ENCODE peak calls at places on chromosomes 13 and 19, in eight cellular contexts. One of them, this sample, is unnamed.

GRCh38 chr19:13961826-13962737 is 9.8 kb downstream of the DCAF15 start:
- DNase-seq in stomach: no peak
- DNase-seq in progenitor cell of endocrine pancreas: no peak
- DNase-seq in ascending aorta: no peak
- DNase-seq in lower leg skin: no peak
- DNase-seq in astrocyte of the spinal cord: no peak
- DNase-seq in heart right ventricle: no peak
- DNase-seq in cardiac muscle cell: peak
- DNase-seq in this sample: no peak

GRCh38 chr13:100440756-100441421 is 147.7 kb downstream of the GGACT start:
- DNase-seq in progenitor cell of endocrine pancreas: no peak
- DNase-seq in astrocyte of the spinal cord: peak
- DNase-seq in lower leg skin: no peak
- DNase-seq in stomach: no peak
- DNase-seq in cardiac muscle cell: peak
- DNase-seq in ascending aorta: no peak
- DNase-seq in heart right ventricle: no peak
- DNase-seq in this sample: no peak

GRCh38 chr13:96431044-96431581 is 341.2 kb downstream of the HS6ST3 start:
- DNase-seq in astrocyte of the spinal cord: no peak
- DNase-seq in stomach: no peak
- DNase-seq in heart right ventricle: no peak
- DNase-seq in ascending aorta: no peak
- DNase-seq in cardiac muscle cell: no peak
- DNase-seq in progenitor cell of endocrine pancreas: no peak
- DNase-seq in lower leg skin: no peak
- DNase-seq in this sample: no peak

GRCh38 chr19:28554321-28555091 is 658.4 kb downstream of the UQCRFS1 start:
- DNase-seq in progenitor cell of endocrine pancreas: no peak
- DNase-seq in ascending aorta: no peak
- DNase-seq in astrocyte of the spinal cord: no peak
- DNase-seq in cardiac muscle cell: no peak
- DNase-seq in heart right ventricle: no peak
- DNase-seq in stomach: no peak
- DNase-seq in lower leg skin: no peak
- DNase-seq in this sample: no peak

GRCh38 chr19:15869109-15869555 is 28.7 kb downstream of the CYP4F2 start:
- DNase-seq in stomach: peak
- DNase-seq in progenitor cell of endocrine pancreas: no peak
- DNase-seq in cardiac muscle cell: peak
- DNase-seq in ascending aorta: peak
- DNase-seq in lower leg skin: peak
- DNase-seq in heart right ventricle: peak
- DNase-seq in astrocyte of the spinal cord: no peak
- DNase-seq in this sample: no peak

GRCh38 chr13:91036886-91037285 is 310.6 kb upstream of the MIR17HG start:
- DNase-seq in stomach: no peak
- DNase-seq in ascending aorta: no peak
- DNase-seq in lower leg skin: no peak
- DNase-seq in astrocyte of the spinal cord: no peak
- DNase-seq in progenitor cell of endocrine pancreas: no peak
- DNase-seq in heart right ventricle: no peak
- DNase-seq in cardiac muscle cell: no peak
- DNase-seq in this sample: no peak

GRCh38 chr13:40980466-40980865 is 38.6 kb downstream of the ELF1 start:
- DNase-seq in cardiac muscle cell: no peak
- DNase-seq in heart right ventricle: no peak
- DNase-seq in progenitor cell of endocrine pancreas: no peak
- DNase-seq in ascending aorta: no peak
- DNase-seq in lower leg skin: no peak
- DNase-seq in stomach: no peak
- DNase-seq in astrocyte of the spinal cord: no peak
- DNase-seq in this sample: no peak

GRCh38 chr19:34096020-34096915 is 76.0 kb upstream of the LSM14A start:
- DNase-seq in cardiac muscle cell: peak
- DNase-seq in lower leg skin: no peak
- DNase-seq in astrocyte of the spinal cord: peak
- DNase-seq in heart right ventricle: peak
- DNase-seq in progenitor cell of endocrine pancreas: no peak
- DNase-seq in stomach: no peak
- DNase-seq in ascending aorta: no peak
- DNase-seq in this sample: no peak

GRCh38 chr19:15425321-15425950 is 6.6 kb upstream of the AKAP8L start:
- DNase-seq in stomach: no peak
- DNase-seq in ascending aorta: no peak
- DNase-seq in heart right ventricle: no peak
- DNase-seq in progenitor cell of endocrine pancreas: no peak
- DNase-seq in lower leg skin: no peak
- DNase-seq in cardiac muscle cell: no peak
- DNase-seq in astrocyte of the spinal cord: no peak
- DNase-seq in this sample: no peak

GRCh38 chr19:10887616-10888367 is 16.4 kb downstream of the CARM1 start:
- DNase-seq in astrocyte of the spinal cord: no peak
- DNase-seq in heart right ventricle: no peak
- DNase-seq in stomach: no peak
- DNase-seq in lower leg skin: no peak
- DNase-seq in progenitor cell of endocrine pancreas: no peak
- DNase-seq in ascending aorta: no peak
- DNase-seq in cardiac muscle cell: no peak
- DNase-seq in this sample: no peak

GRCh38 chr13:102487330-102487729 is 85.5 kb upstream of the FGF14 start:
- DNase-seq in lower leg skin: no peak
- DNase-seq in stomach: no peak
- DNase-seq in ascending aorta: no peak
- DNase-seq in astrocyte of the spinal cord: no peak
- DNase-seq in progenitor cell of endocrine pancreas: no peak
- DNase-seq in cardiac muscle cell: no peak
- DNase-seq in heart right ventricle: no peak
- DNase-seq in this sample: no peak

GRCh38 chr19:54572696-54573311 is 786 bp upstream of the LILRA2 start:
- DNase-seq in progenitor cell of endocrine pancreas: no peak
- DNase-seq in cardiac muscle cell: no peak
- DNase-seq in lower leg skin: no peak
- DNase-seq in stomach: no peak
- DNase-seq in heart right ventricle: no peak
- DNase-seq in ascending aorta: no peak
- DNase-seq in astrocyte of the spinal cord: no peak
- DNase-seq in this sample: peak

GRCh38 chr13:111503905-111504695 is 183.7 kb downstream of the TEX29 start:
- DNase-seq in ascending aorta: no peak
- DNase-seq in heart right ventricle: no peak
- DNase-seq in cardiac muscle cell: no peak
- DNase-seq in progenitor cell of endocrine pancreas: no peak
- DNase-seq in lower leg skin: peak
- DNase-seq in stomach: peak
- DNase-seq in astrocyte of the spinal cord: no peak
- DNase-seq in this sample: no peak

GRCh38 chr19:31676271-31677004 is 327.2 kb upstream of the TSHZ3 start:
- DNase-seq in stomach: no peak
- DNase-seq in astrocyte of the spinal cord: no peak
- DNase-seq in progenitor cell of endocrine pancreas: no peak
- DNase-seq in lower leg skin: no peak
- DNase-seq in cardiac muscle cell: peak
- DNase-seq in ascending aorta: no peak
- DNase-seq in heart right ventricle: no peak
- DNase-seq in this sample: no peak

GRCh38 chr13:97921146-97921776 is 32.2 kb upstream of the IPO5 start:
- DNase-seq in heart right ventricle: no peak
- DNase-seq in stomach: no peak
- DNase-seq in lower leg skin: no peak
- DNase-seq in cardiac muscle cell: peak
- DNase-seq in astrocyte of the spinal cord: peak
- DNase-seq in ascending aorta: no peak
- DNase-seq in progenitor cell of endocrine pancreas: no peak
- DNase-seq in this sample: no peak

GRCh38 chr13:98910501-98910951 is 67.3 kb downstream of the DOCK9 start:
- DNase-seq in ascending aorta: no peak
- DNase-seq in heart right ventricle: peak
- DNase-seq in progenitor cell of endocrine pancreas: no peak
- DNase-seq in astrocyte of the spinal cord: peak
- DNase-seq in lower leg skin: no peak
- DNase-seq in cardiac muscle cell: peak
- DNase-seq in stomach: no peak
- DNase-seq in this sample: no peak

GRCh38 chr19:18995804-18996241 is 37.5 kb downstream of the SUGP2 start:
- DNase-seq in cardiac muscle cell: peak
- DNase-seq in heart right ventricle: peak
- DNase-seq in ascending aorta: no peak
- DNase-seq in lower leg skin: no peak
- DNase-seq in astrocyte of the spinal cord: peak
- DNase-seq in stomach: peak
- DNase-seq in progenitor cell of endocrine pancreas: no peak
- DNase-seq in this sample: no peak

GRCh38 chr13:111186305-111186930 is 71.3 kb downstream of the ARHGEF7 start:
- DNase-seq in progenitor cell of endocrine pancreas: no peak
- DNase-seq in ascending aorta: no peak
- DNase-seq in lower leg skin: no peak
- DNase-seq in heart right ventricle: no peak
- DNase-seq in stomach: no peak
- DNase-seq in astrocyte of the spinal cord: no peak
- DNase-seq in cardiac muscle cell: no peak
- DNase-seq in this sample: no peak

GRCh38 chr19:28185646-28186045 is 1027.3 kb downstream of the UQCRFS1 start:
- DNase-seq in astrocyte of the spinal cord: no peak
- DNase-seq in ascending aorta: no peak
- DNase-seq in stomach: no peak
- DNase-seq in heart right ventricle: no peak
- DNase-seq in progenitor cell of endocrine pancreas: no peak
- DNase-seq in cardiac muscle cell: no peak
- DNase-seq in lower leg skin: no peak
- DNase-seq in this sample: no peak

GRCh38 chr19:17951151-17952040 is 15.5 kb upstream of the KCNN1 start:
- DNase-seq in cardiac muscle cell: no peak
- DNase-seq in ascending aorta: no peak
- DNase-seq in astrocyte of the spinal cord: no peak
- DNase-seq in lower leg skin: no peak
- DNase-seq in stomach: no peak
- DNase-seq in progenitor cell of endocrine pancreas: no peak
- DNase-seq in heart right ventricle: no peak
- DNase-seq in this sample: peak

DNA sequence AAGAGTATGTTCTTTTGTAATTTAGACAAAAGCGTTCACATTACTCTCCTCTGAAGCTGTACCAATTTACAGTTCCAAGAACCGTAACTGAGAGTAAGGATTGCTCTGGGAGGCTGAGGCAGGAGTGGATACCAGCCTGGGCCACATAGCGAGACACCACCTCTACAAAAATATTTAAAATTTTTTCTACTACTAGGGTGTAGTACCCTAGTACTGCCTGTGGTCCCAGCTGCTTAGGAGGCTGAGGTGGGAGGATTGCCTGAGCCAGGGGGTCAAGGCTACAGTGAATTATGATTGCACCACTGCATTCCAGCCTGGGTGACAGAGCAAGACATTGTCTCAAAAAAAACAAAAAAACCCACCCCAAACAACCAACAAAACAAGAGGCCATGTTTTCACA is 12.1 kb upstream of the CYP2A6 start:
- DNase-seq in astrocyte of the spinal cord: no peak
- DNase-seq in stomach: no peak
- DNase-seq in ascending aorta: no peak
- DNase-seq in lower leg skin: no peak
- DNase-seq in progenitor cell of endocrine pancreas: no peak
- DNase-seq in cardiac muscle cell: no peak
- DNase-seq in heart right ventricle: no peak
- DNase-seq in this sample: no peak
- TF ChIP-seq CTCF in astrocyte of the spinal cord: no peak
- TF ChIP-seq CTCF in stomach: no peak
- TF ChIP-seq CTCF in ascending aorta: no peak
- TF ChIP-seq CTCF in lower leg skin: no peak
- TF ChIP-seq CTCF in progenitor cell of endocrine pancreas: no peak
- TF ChIP-seq CTCF in cardiac muscle cell: no peak
- TF ChIP-seq CTCF in heart right ventricle: no peak
- TF ChIP-seq CTCF in this sample: no peak

DNA sequence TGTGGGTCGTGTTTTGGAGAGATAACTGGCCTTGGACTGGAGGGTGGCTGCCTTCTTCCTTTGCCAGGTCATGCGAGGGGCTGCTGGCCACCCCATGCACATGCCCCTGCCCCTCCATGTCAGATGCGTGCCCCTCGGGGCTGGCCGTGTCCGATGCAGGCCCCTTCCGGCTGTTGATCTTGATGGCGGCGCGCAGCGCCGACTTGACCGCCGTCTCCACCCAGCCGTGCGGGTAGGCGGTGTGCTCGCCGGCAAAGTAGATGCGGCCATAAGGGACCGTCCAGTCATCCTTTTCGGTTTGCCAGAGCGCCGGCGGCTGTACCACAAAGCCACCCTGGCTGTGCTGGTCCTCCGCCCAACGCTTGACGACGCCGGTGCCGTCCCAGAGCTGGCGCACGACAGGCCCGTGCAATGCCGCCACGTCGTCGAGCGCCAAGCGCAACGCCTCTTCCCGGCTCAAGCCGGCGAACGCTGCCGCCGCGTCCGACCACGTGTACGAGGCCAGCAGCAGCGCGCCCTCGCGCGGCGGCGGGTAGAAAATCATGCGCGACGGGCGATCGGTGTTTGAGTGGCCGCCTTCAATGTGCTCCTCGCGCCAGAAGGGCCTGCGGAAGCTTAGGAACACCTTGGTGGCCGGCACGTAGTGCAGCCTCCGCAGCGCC is 6.9 kb downstream of the IL4I1 start:
- DNase-seq in astrocyte of the spinal cord: peak
- DNase-seq in stomach: peak
- DNase-seq in heart right ventricle: peak
- DNase-seq in cardiac muscle cell: peak
- DNase-seq in progenitor cell of endocrine pancreas: peak
- DNase-seq in ascending aorta: peak
- DNase-seq in lower leg skin: no peak
- DNase-seq in this sample: peak
- TF ChIP-seq CTCF in astrocyte of the spinal cord: peak
- TF ChIP-seq CTCF in stomach: no peak
- TF ChIP-seq CTCF in heart right ventricle: peak
- TF ChIP-seq CTCF in cardiac muscle cell: peak
- TF ChIP-seq CTCF in progenitor cell of endocrine pancreas: peak
- TF ChIP-seq CTCF in ascending aorta: peak
- TF ChIP-seq CTCF in lower leg skin: no peak
- TF ChIP-seq CTCF in this sample: peak

GRCh38 chr19:48738557-48739399 is 1.6 kb downstream of the RASIP1 start:
- DNase-seq in astrocyte of the spinal cord: peak
- DNase-seq in progenitor cell of endocrine pancreas: peak
- DNase-seq in cardiac muscle cell: peak
- DNase-seq in stomach: peak
- DNase-seq in lower leg skin: peak
- DNase-seq in ascending aorta: peak
- DNase-seq in heart right ventricle: peak
- DNase-seq in this sample: peak
- TF ChIP-seq CTCF in astrocyte of the spinal cord: peak
- TF ChIP-seq CTCF in progenitor cell of endocrine pancreas: peak
- TF ChIP-seq CTCF in cardiac muscle cell: peak
- TF ChIP-seq CTCF in stomach: no peak
- TF ChIP-seq CTCF in lower leg skin: no peak
- TF ChIP-seq CTCF in ascending aorta: peak
- TF ChIP-seq CTCF in heart right ventricle: peak
- TF ChIP-seq CTCF in this sample: peak

DNA sequence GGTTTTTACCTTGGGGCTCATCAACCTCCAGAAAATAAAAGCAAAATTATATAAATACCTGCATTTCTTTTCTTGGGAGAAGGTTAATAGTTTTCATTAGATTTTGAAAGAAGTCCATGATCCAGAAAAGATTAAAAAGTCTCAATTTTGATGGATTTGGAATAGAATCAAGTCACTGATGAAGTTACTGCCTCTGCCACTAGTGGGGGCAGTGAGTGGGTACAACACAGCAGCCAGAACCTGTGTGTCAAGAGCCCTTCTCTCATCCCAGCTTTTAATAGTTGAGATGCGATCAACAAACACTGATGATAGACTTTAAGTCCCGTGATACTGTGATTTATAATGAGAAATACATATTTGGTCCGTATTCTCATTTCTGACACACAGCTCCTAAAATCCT is 686.7 kb downstream of the DIAPH3 start:
- DNase-seq in astrocyte of the spinal cord: no peak
- DNase-seq in ascending aorta: no peak
- DNase-seq in cardiac muscle cell: no peak
- DNase-seq in stomach: no peak
- DNase-seq in heart right ventricle: no peak
- DNase-seq in progenitor cell of endocrine pancreas: no peak
- DNase-seq in lower leg skin: no peak
- DNase-seq in this sample: no peak
- TF ChIP-seq CTCF in astrocyte of the spinal cord: peak
- TF ChIP-seq CTCF in ascending aorta: no peak
- TF ChIP-seq CTCF in cardiac muscle cell: peak
- TF ChIP-seq CTCF in stomach: no peak
- TF ChIP-seq CTCF in heart right ventricle: peak
- TF ChIP-seq CTCF in progenitor cell of endocrine pancreas: peak
- TF ChIP-seq CTCF in lower leg skin: no peak
- TF ChIP-seq CTCF in this sample: no peak

This sample was measured in CD14-positive monocyte.